ENCODE peak calls at places on chromosomes 16 and 17, in nine cellular contexts. One of them, this sample, is unnamed.

GRCh38 chr17:45432405-45433113 is at the start of gene ARHGAP27:
- DNase-seq in HFF-Myc: no peak
- DNase-seq in cardiac muscle cell: peak; percentile 20
- DNase-seq in prostate gland: no peak
- DNase-seq in left ventricle myocardium inferior: peak; percentile 71
- DNase-seq in K562: no peak
- DNase-seq in kidney: peak; percentile 89
- DNase-seq in fibroblast of mammary gland: peak; percentile 10
- DNase-seq in Peyer's patch: peak; percentile 71
- DNase-seq in this sample: peak; percentile 27

GRCh38 chr17:74862108-74862901 is 2.6 kb upstream of the GRIN2C start:
- DNase-seq in fibroblast of mammary gland: no peak
- DNase-seq in K562: peak; percentile 65
- DNase-seq in kidney: no peak
- DNase-seq in Peyer's patch: peak; percentile 71
- DNase-seq in cardiac muscle cell: peak; percentile 63
- DNase-seq in left ventricle myocardium inferior: peak; percentile 65
- DNase-seq in prostate gland: no peak
- DNase-seq in HFF-Myc: no peak
- DNase-seq in this sample: peak; percentile 57

GRCh38 chr17:81481815-81482505 is 30.6 kb downstream of the ACTG1 start:
- DNase-seq in K562: no peak
- DNase-seq in HFF-Myc: no peak
- DNase-seq in prostate gland: no peak
- DNase-seq in left ventricle myocardium inferior: no peak
- DNase-seq in Peyer's patch: no peak
- DNase-seq in fibroblast of mammary gland: no peak
- DNase-seq in kidney: peak; percentile 75
- DNase-seq in cardiac muscle cell: no peak
- DNase-seq in this sample: no peak

GRCh38 chr17:71229036-71229435 is 891.8 kb upstream of the SOX9 start:
- DNase-seq in fibroblast of mammary gland: no peak
- DNase-seq in K562: no peak
- DNase-seq in cardiac muscle cell: no peak
- DNase-seq in prostate gland: no peak
- DNase-seq in left ventricle myocardium inferior: no peak
- DNase-seq in HFF-Myc: no peak
- DNase-seq in Peyer's patch: no peak
- DNase-seq in kidney: no peak
- DNase-seq in this sample: no peak

GRCh38 chr17:64950871-64951270 is 31.6 kb upstream of the LRRC37A3 start:
- DNase-seq in Peyer's patch: no peak
- DNase-seq in kidney: no peak
- DNase-seq in HFF-Myc: no peak
- DNase-seq in cardiac muscle cell: no peak
- DNase-seq in K562: no peak
- DNase-seq in fibroblast of mammary gland: no peak
- DNase-seq in prostate gland: no peak
- DNase-seq in left ventricle myocardium inferior: no peak
- DNase-seq in this sample: peak; percentile 34

GRCh38 chr16:75288596-75289120 is 37.2 kb upstream of the BCAR1 start:
- DNase-seq in Peyer's patch: no peak
- DNase-seq in prostate gland: no peak
- DNase-seq in K562: no peak
- DNase-seq in kidney: no peak
- DNase-seq in left ventricle myocardium inferior: no peak
- DNase-seq in HFF-Myc: no peak
- DNase-seq in fibroblast of mammary gland: no peak
- DNase-seq in cardiac muscle cell: no peak
- DNase-seq in this sample: no peak

GRCh38 chr17:79769596-79770520 is 8.1 kb upstream of the CBX2 start:
- DNase-seq in left ventricle myocardium inferior: no peak
- DNase-seq in prostate gland: no peak
- DNase-seq in HFF-Myc: no peak
- DNase-seq in fibroblast of mammary gland: no peak
- DNase-seq in Peyer's patch: peak; percentile 28
- DNase-seq in kidney: peak; percentile 51
- DNase-seq in K562: no peak
- DNase-seq in cardiac muscle cell: no peak
- DNase-seq in this sample: no peak

GRCh38 chr17:27549251-27549919 is 81.6 kb upstream of the LGALS9 start:
- DNase-seq in K562: no peak
- DNase-seq in kidney: no peak
- DNase-seq in fibroblast of mammary gland: no peak
- DNase-seq in Peyer's patch: no peak
- DNase-seq in cardiac muscle cell: peak; percentile 45
- DNase-seq in HFF-Myc: no peak
- DNase-seq in prostate gland: no peak
- DNase-seq in left ventricle myocardium inferior: peak; percentile 60
- DNase-seq in this sample: peak; percentile 51

GRCh38 chr17:66348605-66349165 is 46.3 kb downstream of the PRKCA start:
- DNase-seq in Peyer's patch: no peak
- DNase-seq in left ventricle myocardium inferior: no peak
- DNase-seq in K562: peak; percentile 61
- DNase-seq in fibroblast of mammary gland: peak; percentile 84
- DNase-seq in prostate gland: peak; percentile 14
- DNase-seq in kidney: no peak
- DNase-seq in cardiac muscle cell: peak; percentile 81
- DNase-seq in HFF-Myc: peak; percentile 76
- DNase-seq in this sample: peak; percentile 78

GRCh38 chr16:57538235-57538711 is 1.9 kb upstream of the CCDC102A start:
- DNase-seq in left ventricle myocardium inferior: no peak
- DNase-seq in K562: no peak
- DNase-seq in kidney: peak; percentile 46
- DNase-seq in Peyer's patch: no peak
- DNase-seq in fibroblast of mammary gland: no peak
- DNase-seq in HFF-Myc: no peak
- DNase-seq in prostate gland: no peak
- DNase-seq in cardiac muscle cell: no peak
- DNase-seq in this sample: no peak

GRCh38 chr16:4364196-4365013 is 7.2 kb upstream of the VASN start:
- DNase-seq in cardiac muscle cell: no peak
- DNase-seq in left ventricle myocardium inferior: no peak
- DNase-seq in prostate gland: no peak
- DNase-seq in Peyer's patch: no peak
- DNase-seq in K562: no peak
- DNase-seq in HFF-Myc: no peak
- DNase-seq in fibroblast of mammary gland: no peak
- DNase-seq in kidney: peak; percentile 77
- DNase-seq in this sample: no peak
- TF ChIP-seq CTCF in cardiac muscle cell: no peak
- TF ChIP-seq CTCF in left ventricle myocardium inferior: no peak
- TF ChIP-seq CTCF in prostate gland: no peak
- TF ChIP-seq CTCF in Peyer's patch: no peak
- TF ChIP-seq CTCF in K562: no peak
- TF ChIP-seq CTCF in HFF-Myc: no peak
- TF ChIP-seq CTCF in fibroblast of mammary gland: no peak
- TF ChIP-seq CTCF in kidney: no peak
- TF ChIP-seq CTCF in this sample: no peak

DNA sequence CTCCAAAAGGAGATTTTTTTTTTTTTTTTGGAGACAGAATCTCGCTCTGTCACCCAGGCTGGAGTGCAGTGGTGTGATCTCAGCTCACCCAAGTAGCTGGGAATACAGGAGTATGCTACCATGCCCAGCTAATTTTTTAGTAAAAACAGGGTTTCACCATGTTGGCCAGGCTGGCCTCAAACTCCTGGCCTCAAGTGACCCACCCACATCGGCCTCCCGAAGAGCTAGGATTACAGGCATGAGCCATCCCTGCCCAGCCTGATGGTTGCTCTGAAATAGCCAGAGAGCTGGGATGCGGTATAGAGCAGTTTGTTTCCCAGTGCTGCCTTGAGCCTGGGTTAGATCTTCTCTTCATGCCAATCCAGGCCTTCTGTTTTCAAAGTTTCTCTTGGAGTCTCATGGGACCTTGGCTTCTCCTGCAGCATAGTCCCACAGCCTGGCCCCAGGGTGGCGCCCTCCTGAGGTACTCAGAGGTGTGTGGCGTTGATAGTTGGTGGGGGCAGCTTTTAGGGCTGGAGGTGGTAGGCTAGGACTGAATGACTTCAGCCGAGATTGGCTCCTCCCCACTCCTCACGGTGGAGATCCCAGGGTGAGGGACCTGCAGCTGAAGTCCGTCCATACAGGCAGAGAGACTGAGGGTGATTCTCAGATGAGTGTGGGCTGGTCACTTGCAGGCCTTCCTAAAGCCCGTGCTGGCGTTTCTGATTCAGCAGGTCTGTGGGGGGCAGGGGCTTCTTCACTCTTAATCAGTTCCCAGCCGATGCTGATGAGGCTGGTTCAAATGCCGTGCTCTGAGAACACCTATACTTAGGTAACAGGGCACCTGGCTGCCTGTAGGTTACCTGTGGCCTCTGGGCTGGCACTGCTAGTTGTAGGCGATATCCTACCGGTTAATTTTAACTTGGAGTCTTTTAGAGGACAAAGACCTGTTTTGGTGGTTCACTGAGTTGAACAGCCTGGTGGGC is 52.0 kb downstream of the TNFRSF13B start:
- DNase-seq in HFF-Myc: no peak
- DNase-seq in fibroblast of mammary gland: no peak
- DNase-seq in Peyer's patch: peak; percentile 34
- DNase-seq in prostate gland: no peak
- DNase-seq in cardiac muscle cell: no peak
- DNase-seq in kidney: no peak
- DNase-seq in left ventricle myocardium inferior: peak; percentile 5
- DNase-seq in K562: peak; percentile 11
- DNase-seq in this sample: no peak
- H3K4me3 ChIP-seq in HFF-Myc: no peak overlapping the region
- H3K4me3 ChIP-seq in fibroblast of mammary gland: no peak overlapping the region
- H3K4me3 ChIP-seq in Peyer's patch: no peak overlapping the region
- H3K4me3 ChIP-seq in prostate gland: no peak overlapping the region
- H3K4me3 ChIP-seq in cardiac muscle cell: no peak overlapping the region
- H3K4me3 ChIP-seq in kidney: no peak overlapping the region
- H3K4me3 ChIP-seq in left ventricle myocardium inferior: no peak overlapping the region
- H3K4me3 ChIP-seq in K562: no peak overlapping the region
- H3K4me3 ChIP-seq in this sample: no peak overlapping the region

GRCh38 chr17:8829036-8829941 is 30.1 kb upstream of the MFSD6L start:
- DNase-seq in Peyer's patch: no peak
- DNase-seq in prostate gland: no peak
- DNase-seq in K562: no peak
- DNase-seq in kidney: no peak
- DNase-seq in left ventricle myocardium inferior: no peak
- DNase-seq in fibroblast of mammary gland: no peak
- DNase-seq in HFF-Myc: no peak
- DNase-seq in cardiac muscle cell: no peak
- DNase-seq in this sample: no peak

GRCh38 chr17:8830141-8830540 is 31.0 kb upstream of the MFSD6L start:
- DNase-seq in cardiac muscle cell: no peak
- DNase-seq in HFF-Myc: no peak
- DNase-seq in K562: no peak
- DNase-seq in prostate gland: no peak
- DNase-seq in kidney: no peak
- DNase-seq in fibroblast of mammary gland: no peak
- DNase-seq in left ventricle myocardium inferior: no peak
- DNase-seq in Peyer's patch: no peak
- DNase-seq in this sample: no peak

GRCh38 chr17:8825802-8826201 is 26.6 kb upstream of the MFSD6L start:
- DNase-seq in left ventricle myocardium inferior: no peak
- DNase-seq in kidney: no peak
- DNase-seq in prostate gland: no peak
- DNase-seq in Peyer's patch: no peak
- DNase-seq in K562: no peak
- DNase-seq in fibroblast of mammary gland: no peak
- DNase-seq in cardiac muscle cell: no peak
- DNase-seq in HFF-Myc: no peak
- DNase-seq in this sample: no peak

GRCh38 chr17:8828517-8828875 is 29.3 kb upstream of the MFSD6L start:
- DNase-seq in fibroblast of mammary gland: no peak
- DNase-seq in prostate gland: no peak
- DNase-seq in kidney: no peak
- DNase-seq in Peyer's patch: no peak
- DNase-seq in cardiac muscle cell: no peak
- DNase-seq in left ventricle myocardium inferior: no peak
- DNase-seq in K562: no peak
- DNase-seq in HFF-Myc: no peak
- DNase-seq in this sample: no peak

GRCh38 chr17:8826808-8827435 is 27.8 kb upstream of the MFSD6L start:
- DNase-seq in kidney: no peak
- DNase-seq in K562: no peak
- DNase-seq in fibroblast of mammary gland: no peak
- DNase-seq in HFF-Myc: no peak
- DNase-seq in Peyer's patch: no peak
- DNase-seq in cardiac muscle cell: no peak
- DNase-seq in left ventricle myocardium inferior: no peak
- DNase-seq in prostate gland: no peak
- DNase-seq in this sample: no peak
- TF ChIP-seq CTCF in kidney: no peak
- TF ChIP-seq CTCF in K562: no peak
- TF ChIP-seq CTCF in fibroblast of mammary gland: no peak
- TF ChIP-seq CTCF in HFF-Myc: no peak
- TF ChIP-seq CTCF in Peyer's patch: no peak
- TF ChIP-seq CTCF in cardiac muscle cell: no peak
- TF ChIP-seq CTCF in left ventricle myocardium inferior: no peak
- TF ChIP-seq CTCF in prostate gland: no peak
- TF ChIP-seq CTCF in this sample: no peak

DNA sequence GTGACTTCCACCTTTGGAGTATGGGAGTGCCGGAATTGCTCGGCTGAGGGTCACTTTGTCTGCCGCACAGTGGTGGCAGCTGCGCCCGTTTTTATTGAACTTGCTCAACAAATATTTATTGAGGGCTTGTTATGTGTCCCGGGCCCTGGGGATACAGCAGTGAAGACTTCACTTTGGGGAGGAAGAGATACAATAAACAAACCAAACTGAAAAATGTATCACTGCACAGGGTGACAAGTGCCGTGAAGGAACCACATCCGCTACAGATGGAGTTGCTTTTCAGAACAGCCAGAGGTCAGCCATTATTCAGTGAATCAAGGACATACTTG is 185.6 kb downstream of the NTN1 start:
- DNase-seq in left ventricle myocardium inferior: no peak
- DNase-seq in kidney: no peak
- DNase-seq in cardiac muscle cell: no peak
- DNase-seq in prostate gland: peak; percentile 53
- DNase-seq in fibroblast of mammary gland: peak; percentile 18
- DNase-seq in K562: no peak
- DNase-seq in Peyer's patch: peak; percentile 73
- DNase-seq in HFF-Myc: no peak
- DNase-seq in this sample: no peak
- H3K4me3 ChIP-seq in left ventricle myocardium inferior: no peak overlapping the region
- H3K4me3 ChIP-seq in kidney: no peak overlapping the region
- H3K4me3 ChIP-seq in cardiac muscle cell: no peak overlapping the region
- H3K4me3 ChIP-seq in prostate gland: no peak overlapping the region
- H3K4me3 ChIP-seq in fibroblast of mammary gland: no peak overlapping the region
- H3K4me3 ChIP-seq in K562: no peak overlapping the region
- H3K4me3 ChIP-seq in Peyer's patch: no peak overlapping the region
- H3K4me3 ChIP-seq in HFF-Myc: no peak overlapping the region
- H3K4me3 ChIP-seq in this sample: no peak overlapping the region

DNA sequence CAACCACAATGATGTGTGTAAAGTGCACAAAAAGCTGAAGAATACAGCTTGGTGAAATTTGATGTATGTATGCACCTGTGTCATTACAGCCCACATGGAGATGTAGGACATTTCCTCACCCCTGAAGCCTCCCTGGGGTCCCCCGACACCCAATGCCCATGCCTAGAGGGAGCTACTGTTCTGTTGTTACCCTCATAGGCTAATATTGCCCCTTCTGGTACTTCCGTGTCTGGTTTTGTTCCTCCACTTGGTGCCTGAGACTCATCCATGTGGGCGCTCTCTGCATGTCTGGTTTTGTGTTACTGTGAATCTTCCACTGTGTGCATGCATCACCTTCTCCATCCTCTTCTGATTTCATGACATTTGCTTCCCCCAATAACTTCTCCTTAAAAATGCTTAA is 18.6 kb downstream of the TNFRSF13B start:
- DNase-seq in fibroblast of mammary gland: no peak
- DNase-seq in Peyer's patch: no peak
- DNase-seq in K562: no peak
- DNase-seq in left ventricle myocardium inferior: no peak
- DNase-seq in kidney: no peak
- DNase-seq in cardiac muscle cell: no peak
- DNase-seq in prostate gland: no peak
- DNase-seq in HFF-Myc: no peak
- DNase-seq in this sample: no peak
- TF ChIP-seq CTCF in fibroblast of mammary gland: no peak
- TF ChIP-seq CTCF in Peyer's patch: no peak
- TF ChIP-seq CTCF in K562: peak; percentile 46
- TF ChIP-seq CTCF in left ventricle myocardium inferior: no peak
- TF ChIP-seq CTCF in kidney: no peak
- TF ChIP-seq CTCF in cardiac muscle cell: no peak
- TF ChIP-seq CTCF in prostate gland: no peak
- TF ChIP-seq CTCF in HFF-Myc: no peak
- TF ChIP-seq CTCF in this sample: no peak

This sample was measured in cardiac fibroblast.